ENCODE peak calls at places on chromosome 15, in six cellular contexts. R is heart left ventricle, M is ovary, G is IMR-90, K is H9, S is PC-3. J is an unnamed sample.

GRCh38 chr15:83846847-83847246 is 192.9 kb downstream of the ADAMTSL3 start:
- DNase-seq in R (no peak), M (no peak), G (peak), K (no peak), S (no peak), J (no peak)

GRCh38 chr15:99438691-99439523 is 126.9 kb upstream of the MEF2A start:
- DNase-seq in R (no peak), M (no peak), G (no peak), K (peak), S (no peak), J (no peak)

GRCh38 chr15:78365931-78366330 is 25.8 kb downstream of the CRABP1 start:
- DNase-seq in R (no peak), M (no peak), G (no peak), K (no peak), S (peak), J (no peak)

GRCh38 chr15:50879016-50879415 is 29.5 kb upstream of the AP4E1 start:
- DNase-seq in R (no peak), M (no peak), G (no peak), K (no peak), S (no peak), J (no peak)

GRCh38 chr15:35545316-35545824 is 595 bp downstream of the DPH6 start:
- DNase-seq in R (peak), M (peak), G (peak), K (peak), S (peak), J (peak)

GRCh38 chr15:77614251-77614806 is 18.4 kb downstream of the LINGO1 start:
- DNase-seq in R (no peak), M (no peak), G (no peak), K (no peak), S (no peak), J (no peak)

GRCh38 chr15:27579738-27580137 is 519.4 kb downstream of the OCA2 start:
- DNase-seq in R (no peak), M (no peak), G (no peak), K (no peak), S (no peak), J (no peak)

GRCh38 chr15:60928987-60929386 is 300.1 kb downstream of the RORA start:
- DNase-seq in R (no peak), M (no peak), G (no peak), K (no peak), S (no peak), J (no peak)

GRCh38 chr15:62066663-62067447 is at the start of gene C2CD4A:
- DNase-seq in R (peak), M (peak), G (peak), K (peak), S (peak), J (peak)

GRCh38 chr15:65466901-65467300 is 44.2 kb upstream of the IGDCC4 start:
- DNase-seq in R (no peak), M (no peak), G (peak), K (no peak), S (peak), J (no peak)

GRCh38 chr15:81514769-81515168 is 140.8 kb upstream of the TMC3 start:
- DNase-seq in R (no peak), M (no peak), G (no peak), K (no peak), S (no peak), J (no peak)

GRCh38 chr15:57352535-57353316 is 23.6 kb upstream of the CGNL1 start:
- DNase-seq in R (no peak), M (no peak), G (no peak), K (no peak), S (no peak), J (no peak)

GRCh38 chr15:41332788-41333527 is at the start of gene NUSAP1:
- DNase-seq in R (peak), M (no peak), G (no peak), K (no peak), S (no peak), J (no peak)

GRCh38 chr15:50257924-50258323 is 7.6 kb downstream of the HDC start:
- DNase-seq in R (no peak), M (no peak), G (peak), K (no peak), S (peak), J (peak)

GRCh38 chr15:84715442-84716035 is 400 bp downstream of the SEC11A start:
- DNase-seq in R (no peak), M (no peak), G (peak), K (no peak), S (peak), J (peak)

GRCh38 chr15:89903015-89903857 is 9.4 kb upstream of the AP3S2 start:
- DNase-seq in R (no peak), M (no peak), G (no peak), K (no peak), S (no peak), J (no peak)

GRCh38 chr15:80773122-80773551 is 6.0 kb upstream of the CEMIP start:
- DNase-seq in R (no peak), M (no peak), G (peak), K (no peak), S (no peak), J (no peak)

GRCh38 chr15:73685561-73685960 is 1.4 kb downstream of the CD276 start:
- DNase-seq in R (no peak), M (no peak), G (peak), K (no peak), S (no peak), J (no peak)

GRCh38 chr15:63497642-63498100 is 6.7 kb upstream of the USP3 start:
- DNase-seq in R (no peak), M (no peak), G (no peak), K (no peak), S (no peak), J (no peak)

GRCh38 chr15:89833966-89834365 is 19.3 kb upstream of the ANPEP start:
- DNase-seq in R (no peak), M (no peak), G (no peak), K (no peak), S (no peak), J (no peak)

GRCh38 chr15:75578206-75578947 is 738 bp downstream of the PTPN9 start:
- DNase-seq in R (peak), M (peak), G (no peak), K (peak), S (peak), J (peak)

GRCh38 chr15:94265009-94265408 is 33.6 kb downstream of the MCTP2 start:
- DNase-seq in R (no peak), M (no peak), G (peak), K (no peak), S (peak), J (peak)

GRCh38 chr15:51172190-51172589 is 77.5 kb upstream of the TNFAIP8L3 start:
- DNase-seq in R (no peak), M (no peak), G (peak), K (no peak), S (no peak), J (no peak)

GRCh38 chr15:38671675-38672141 is 107.1 kb upstream of the RASGRP1 start:
- DNase-seq in R (no peak), M (no peak), G (peak), K (no peak), S (no peak), J (no peak)

GRCh38 chr15:77069521-77070121 is 1.3 kb downstream of the TSPAN3 start:
- DNase-seq in R (no peak), M (no peak), G (no peak), K (no peak), S (peak), J (no peak)

GRCh38 chr15:67768592-67768991 is 56.7 kb upstream of the SKOR1 start:
- DNase-seq in R (no peak), M (no peak), G (no peak), K (no peak), S (peak), J (no peak)

GRCh38 chr15:71437919-71438318 is 322.6 kb downstream of the THSD4 start:
- DNase-seq in R (no peak), M (no peak), G (no peak), K (no peak), S (peak), J (peak)

GRCh38 chr15:96336045-96336642 is 5.6 kb downstream of the NR2F2 start:
- DNase-seq in R (no peak), M (no peak), G (no peak), K (no peak), S (peak), J (no peak)

DNA sequence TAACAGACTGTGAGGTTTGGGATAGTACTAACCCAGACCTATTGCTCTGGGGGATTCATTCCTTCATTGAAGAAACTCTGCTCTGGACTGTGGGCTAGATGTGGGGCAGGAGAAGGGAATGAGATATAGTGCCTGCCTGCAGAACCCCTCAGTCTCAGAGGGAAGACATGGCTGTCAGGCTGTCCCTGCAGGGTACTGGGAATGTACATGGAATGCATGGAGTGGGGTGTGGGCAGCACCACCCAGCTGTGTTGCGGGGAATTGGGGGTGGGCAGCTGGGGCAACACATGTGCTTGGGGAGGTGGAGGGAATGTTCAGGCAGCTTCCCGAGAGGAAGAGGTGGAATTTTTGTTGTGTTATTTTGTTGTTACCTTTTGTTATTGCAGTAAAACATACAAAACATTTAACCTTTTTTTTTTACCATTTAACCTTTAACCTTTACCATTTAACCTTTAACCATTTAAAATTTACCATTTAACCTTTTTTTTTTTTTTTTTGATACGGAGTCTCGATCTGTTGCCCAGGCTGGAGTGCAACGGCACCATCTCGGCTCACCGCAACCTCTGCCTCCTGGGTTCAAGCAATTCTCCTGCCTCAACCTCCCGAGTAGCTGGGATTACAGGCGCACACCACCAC is 7.3 kb downstream of the PAQR5 start:
- DNase-seq in R (no peak), M (no peak), G (no peak), K (no peak), S (no peak), J (no peak)
- H3K27ac ChIP-seq in R (no peak), M (no peak), G (peak), K (no peak), S (peak), J (peak)

DNA sequence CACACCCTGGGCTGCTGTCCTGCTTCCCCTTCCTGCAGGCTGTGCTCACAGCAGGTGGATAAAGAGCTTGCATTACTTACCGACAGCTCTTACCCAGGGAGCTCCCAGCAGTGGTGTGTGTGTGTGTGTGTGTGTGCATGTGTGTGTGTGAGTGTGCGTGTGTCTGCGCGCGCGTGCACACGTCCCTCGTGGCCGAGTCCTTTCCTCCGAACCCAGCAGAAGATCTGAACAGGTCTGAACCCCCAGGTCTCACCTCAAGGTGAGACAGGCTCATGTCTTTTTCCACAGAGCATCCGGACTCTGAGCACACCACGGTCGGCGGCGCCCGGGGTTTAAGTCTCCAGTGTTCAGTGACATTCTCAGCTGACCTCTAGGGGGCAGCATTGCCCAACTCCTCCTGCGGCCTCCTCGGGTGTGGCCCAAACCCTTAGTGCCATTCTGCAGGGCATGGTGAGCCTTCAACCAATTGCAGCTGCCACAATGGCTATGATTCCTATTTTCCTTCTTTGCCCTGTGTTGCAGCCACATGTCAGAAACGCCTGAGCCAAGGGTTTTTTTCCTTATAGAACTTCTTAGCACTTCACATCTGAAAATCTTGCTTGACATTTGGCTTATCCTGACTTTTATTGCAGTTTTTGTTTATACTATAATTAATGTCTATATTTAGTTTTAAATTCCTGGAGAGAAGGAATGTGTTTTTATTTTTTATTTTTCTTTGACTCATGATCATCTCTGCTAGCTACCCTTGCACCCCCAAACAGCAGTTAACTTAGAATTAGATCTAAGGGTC is 64.1 kb upstream of the KLHL25 start:
- DNase-seq in R (peak), M (peak), G (peak), K (peak), S (peak), J (peak)
- TF ChIP-seq CTCF in R (peak), M (no peak), G (peak), K (peak), S (peak), J (peak)

GRCh38 chr15:88300861-88301260 is 44.3 kb upstream of the NTRK3 start:
- DNase-seq in R (no peak), M (no peak), G (no peak), K (no peak), S (no peak), J (no peak)
- H3K27ac ChIP-seq in R (no peak), M (no peak), G (no peak), K (no peak), S (no peak), J (no peak)

GRCh38 chr15:88257311-88257901 is 867 bp upstream of the NTRK3 start:
- DNase-seq in R (no peak), M (no peak), G (no peak), K (peak), S (no peak), J (no peak)

GRCh38 chr15:88255109-88255495 is 1.4 kb downstream of the NTRK3 start:
- DNase-seq in R (no peak), M (no peak), G (no peak), K (peak), S (no peak), J (no peak)

GRCh38 chr15:88258021-88258641 is 1.6 kb upstream of the NTRK3 start:
- DNase-seq in R (no peak), M (no peak), G (no peak), K (peak), S (no peak), J (no peak)

GRCh38 chr15:88255496-88256171 is 905 bp downstream of the NTRK3 start:
- DNase-seq in R (no peak), M (peak), G (peak), K (peak), S (no peak), J (peak)

GRCh38 chr15:88256261-88257230 is at the start of gene NTRK3:
- DNase-seq in R (no peak), M (no peak), G (no peak), K (peak), S (no peak), J (no peak)
- TF ChIP-seq CTCF in R (no peak), M (no peak), G (no peak), K (peak), S (no peak), J (no peak)

DNA sequence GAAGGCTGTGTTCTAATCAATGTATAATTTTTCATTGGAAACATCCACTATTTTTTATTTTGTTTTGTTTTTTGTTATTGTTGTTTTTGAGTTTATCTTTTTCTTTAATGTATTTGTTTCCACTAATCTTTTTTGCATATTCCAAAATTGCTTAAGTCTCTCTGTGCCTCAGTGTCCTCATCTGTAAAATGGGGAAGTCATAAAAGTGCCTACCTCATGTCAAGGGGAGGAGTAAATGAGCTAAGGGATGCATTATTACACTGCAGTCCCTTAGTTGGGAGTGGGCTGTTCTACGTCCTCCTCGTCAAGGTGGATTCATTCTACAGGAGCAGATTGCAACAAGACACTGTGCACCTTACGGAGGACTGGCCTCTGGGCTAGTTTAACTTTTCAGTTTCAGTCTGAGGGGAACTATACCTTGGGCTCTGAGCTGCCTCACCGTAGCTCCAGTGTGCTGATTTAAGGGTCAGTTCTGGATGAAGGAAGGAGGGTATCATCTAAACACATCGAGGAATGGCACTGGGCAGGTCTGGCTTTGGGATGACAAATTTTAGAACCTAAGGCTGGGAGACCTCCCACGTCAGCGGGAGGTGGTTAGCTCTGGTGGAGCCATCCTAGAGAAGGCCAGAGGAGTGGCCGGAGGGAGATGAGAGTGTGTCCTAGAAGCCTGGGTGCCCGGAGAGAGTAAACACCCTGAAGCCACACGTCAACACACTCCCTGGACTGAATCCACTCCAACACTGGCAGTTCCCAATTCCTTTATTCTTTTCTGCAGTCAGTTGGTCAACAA is 5.1 kb upstream of the SRP14 start:
- DNase-seq in R (no peak), M (no peak), G (no peak), K (no peak), S (no peak), J (no peak)
- H3K27ac ChIP-seq in R (no peak), M (peak), G (no peak), K (no peak), S (peak), J (peak)

DNA sequence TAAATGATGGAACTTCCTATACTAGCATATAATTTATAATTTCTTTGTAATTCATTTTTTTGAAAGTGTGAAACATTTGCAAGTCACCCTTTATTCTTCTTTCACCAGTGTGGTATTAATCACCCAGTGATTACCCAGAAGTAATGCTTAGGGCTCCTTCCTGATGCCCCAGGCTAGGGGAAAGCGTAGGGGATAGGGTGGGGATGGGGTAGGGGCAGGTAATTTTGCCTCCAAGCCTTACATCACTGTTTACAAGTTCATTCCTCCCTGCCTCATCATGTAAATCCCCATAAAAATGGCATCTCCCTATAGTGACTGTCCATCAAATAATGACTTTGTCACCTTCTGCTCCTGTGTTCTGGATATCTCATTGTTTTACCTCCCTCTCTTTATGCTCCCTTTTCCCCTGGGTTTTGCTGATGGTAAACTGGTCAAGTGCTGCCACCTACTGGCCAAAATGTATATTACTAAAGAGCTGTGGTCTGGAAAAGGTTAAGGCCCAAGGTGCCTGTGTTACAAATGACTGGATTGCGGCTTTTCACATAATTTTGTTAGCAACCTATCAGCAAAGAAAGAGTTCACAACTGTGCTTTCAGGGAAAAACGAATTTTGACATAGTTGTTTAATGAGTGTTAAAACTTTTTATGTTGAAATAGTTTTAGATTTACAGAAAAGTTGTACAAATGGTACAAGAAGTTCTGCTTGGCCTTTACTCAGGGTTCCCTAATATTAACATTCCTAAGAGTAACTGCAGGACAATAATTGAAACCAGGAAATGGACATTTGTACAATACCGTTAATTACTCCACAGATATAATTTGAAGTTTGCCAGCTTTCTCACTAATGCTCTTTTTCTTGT is 54.7 kb downstream of the ONECUT1 start:
- DNase-seq in R (no peak), M (peak), G (peak), K (peak), S (peak), J (peak)
- TF ChIP-seq CTCF in R (peak), M (peak), G (peak), K (peak), S (peak), J (peak)

GRCh38 chr15:52529289-52529929 is 729 bp upstream of the MYO5A start:
- DNase-seq in R (no peak), M (no peak), G (no peak), K (peak), S (no peak), J (no peak)
- H3K27ac ChIP-seq in R (peak), M (peak), G (peak), K (no peak), S (peak), J (peak)

GRCh38 chr15:30043211-30043655 is 39.5 kb upstream of the GOLGA8J start:
- DNase-seq in R (no peak), M (no peak), G (peak), K (no peak), S (peak), J (peak)
- TF ChIP-seq CTCF in R (peak), M (peak), G (peak), K (no peak), S (peak), J (peak)

J was measured in RWPE1.